ENCODE peak calls at places on chromosomes 4 and X, in eight cellular contexts. One of them, this sample, is unnamed.

GRCh38 chrX:102833136-102833535 is 103.9 kb upstream of the RAB40AL start:
- DNase-seq in thyroid gland: no peak
- DNase-seq in heart left ventricle: no peak
- DNase-seq in IMR-90: peak
- DNase-seq in stomach: no peak
- DNase-seq in body of pancreas: no peak
- DNase-seq in tibial nerve: no peak
- DNase-seq in A549: peak
- DNase-seq in this sample: no peak

GRCh38 chrX:103722505-103722904 is 11.8 kb downstream of the TMEM31 start:
- DNase-seq in thyroid gland: peak
- DNase-seq in stomach: no peak
- DNase-seq in heart left ventricle: no peak
- DNase-seq in A549: no peak
- DNase-seq in body of pancreas: no peak
- DNase-seq in IMR-90: peak
- DNase-seq in tibial nerve: no peak
- DNase-seq in this sample: no peak

GRCh38 chr4:152992027-152992426 is 55.9 kb downstream of the FHDC1 start:
- DNase-seq in IMR-90: no peak
- DNase-seq in thyroid gland: no peak
- DNase-seq in A549: no peak
- DNase-seq in tibial nerve: no peak
- DNase-seq in heart left ventricle: no peak
- DNase-seq in stomach: peak
- DNase-seq in body of pancreas: no peak
- DNase-seq in this sample: peak

GRCh38 chrX:3712080-3712869 is 1.2 kb downstream of the PRKX start:
- DNase-seq in body of pancreas: peak
- DNase-seq in heart left ventricle: no peak
- DNase-seq in stomach: no peak
- DNase-seq in tibial nerve: peak
- DNase-seq in A549: no peak
- DNase-seq in thyroid gland: peak
- DNase-seq in IMR-90: peak
- DNase-seq in this sample: peak

GRCh38 chrX:119503484-119503861 is 35.2 kb downstream of the SLC25A5 start:
- DNase-seq in A549: no peak
- DNase-seq in stomach: peak
- DNase-seq in heart left ventricle: no peak
- DNase-seq in tibial nerve: no peak
- DNase-seq in IMR-90: peak
- DNase-seq in thyroid gland: peak
- DNase-seq in body of pancreas: peak
- DNase-seq in this sample: peak

GRCh38 chrX:29662101-29662500 is 553.3 kb upstream of the MAGEB2 start:
- DNase-seq in tibial nerve: no peak
- DNase-seq in stomach: no peak
- DNase-seq in A549: peak
- DNase-seq in thyroid gland: no peak
- DNase-seq in heart left ventricle: no peak
- DNase-seq in body of pancreas: no peak
- DNase-seq in IMR-90: peak
- DNase-seq in this sample: no peak

GRCh38 chr4:2832981-2833670 is 10.5 kb upstream of the ADD1 start:
- DNase-seq in tibial nerve: no peak
- DNase-seq in IMR-90: no peak
- DNase-seq in A549: no peak
- DNase-seq in stomach: peak
- DNase-seq in heart left ventricle: peak
- DNase-seq in thyroid gland: no peak
- DNase-seq in body of pancreas: peak
- DNase-seq in this sample: peak

GRCh38 chr4:169768385-169768784 is 10.6 kb upstream of the HPF1 start:
- DNase-seq in IMR-90: no peak
- DNase-seq in A549: no peak
- DNase-seq in body of pancreas: no peak
- DNase-seq in heart left ventricle: no peak
- DNase-seq in tibial nerve: no peak
- DNase-seq in stomach: no peak
- DNase-seq in thyroid gland: no peak
- DNase-seq in this sample: no peak

GRCh38 chr4:22237155-22237751 is 278.6 kb downstream of the ADGRA3 start:
- DNase-seq in thyroid gland: peak
- DNase-seq in heart left ventricle: no peak
- DNase-seq in IMR-90: peak
- DNase-seq in tibial nerve: no peak
- DNase-seq in A549: peak
- DNase-seq in body of pancreas: peak
- DNase-seq in stomach: peak
- DNase-seq in this sample: peak

GRCh38 chr4:120839624-120839973 is 82.9 kb downstream of the PRDM5 start:
- DNase-seq in heart left ventricle: no peak
- DNase-seq in tibial nerve: no peak
- DNase-seq in body of pancreas: no peak
- DNase-seq in thyroid gland: no peak
- DNase-seq in IMR-90: no peak
- DNase-seq in stomach: no peak
- DNase-seq in A549: no peak
- DNase-seq in this sample: no peak

GRCh38 chr4:123651127-123651526 is 254.5 kb downstream of the SPRY1 start:
- DNase-seq in A549: no peak
- DNase-seq in IMR-90: no peak
- DNase-seq in tibial nerve: no peak
- DNase-seq in heart left ventricle: no peak
- DNase-seq in stomach: no peak
- DNase-seq in thyroid gland: no peak
- DNase-seq in body of pancreas: no peak
- DNase-seq in this sample: no peak

GRCh38 chrX:104565791-104566687 is at the start of gene IL1RAPL2:
- DNase-seq in stomach: peak
- DNase-seq in body of pancreas: peak
- DNase-seq in heart left ventricle: no peak
- DNase-seq in thyroid gland: peak
- DNase-seq in A549: peak
- DNase-seq in IMR-90: no peak
- DNase-seq in tibial nerve: no peak
- DNase-seq in this sample: peak

GRCh38 chrX:68648960-68649359 is 1.5 kb downstream of the STARD8 start:
- DNase-seq in body of pancreas: no peak
- DNase-seq in thyroid gland: no peak
- DNase-seq in IMR-90: peak
- DNase-seq in stomach: no peak
- DNase-seq in A549: peak
- DNase-seq in tibial nerve: no peak
- DNase-seq in heart left ventricle: no peak
- DNase-seq in this sample: no peak

GRCh38 chr4:40594261-40595178 is 35.1 kb downstream of the RBM47 start:
- DNase-seq in IMR-90: peak
- DNase-seq in stomach: no peak
- DNase-seq in body of pancreas: no peak
- DNase-seq in thyroid gland: no peak
- DNase-seq in tibial nerve: no peak
- DNase-seq in heart left ventricle: no peak
- DNase-seq in A549: peak
- DNase-seq in this sample: no peak

GRCh38 chr4:145734576-145735329 is 54.8 kb downstream of the C4orf51 start:
- DNase-seq in thyroid gland: peak
- DNase-seq in body of pancreas: peak
- DNase-seq in tibial nerve: peak
- DNase-seq in heart left ventricle: peak
- DNase-seq in A549: peak
- DNase-seq in stomach: peak
- DNase-seq in IMR-90: peak
- DNase-seq in this sample: peak

GRCh38 chr4:2741626-2742025 is 14.5 kb downstream of the TNIP2 start:
- DNase-seq in thyroid gland: no peak
- DNase-seq in heart left ventricle: no peak
- DNase-seq in tibial nerve: no peak
- DNase-seq in stomach: no peak
- DNase-seq in body of pancreas: no peak
- DNase-seq in IMR-90: peak
- DNase-seq in A549: no peak
- DNase-seq in this sample: no peak

GRCh38 chrX:16125520-16126149 is 2.3 kb downstream of the GRPR start:
- DNase-seq in tibial nerve: no peak
- DNase-seq in thyroid gland: no peak
- DNase-seq in stomach: no peak
- DNase-seq in body of pancreas: peak
- DNase-seq in heart left ventricle: no peak
- DNase-seq in IMR-90: no peak
- DNase-seq in A549: no peak
- DNase-seq in this sample: no peak

GRCh38 chr4:16794816-16795445 is 103.5 kb downstream of the LDB2 start:
- DNase-seq in IMR-90: peak
- DNase-seq in thyroid gland: peak
- DNase-seq in tibial nerve: peak
- DNase-seq in A549: peak
- DNase-seq in heart left ventricle: peak
- DNase-seq in body of pancreas: peak
- DNase-seq in stomach: peak
- DNase-seq in this sample: peak

GRCh38 chrX:18887821-18888205 is 96.1 kb downstream of the PHKA2 start:
- DNase-seq in thyroid gland: no peak
- DNase-seq in IMR-90: no peak
- DNase-seq in heart left ventricle: no peak
- DNase-seq in stomach: no peak
- DNase-seq in A549: no peak
- DNase-seq in tibial nerve: no peak
- DNase-seq in body of pancreas: no peak
- DNase-seq in this sample: no peak

GRCh38 chr4:139208404-139208945 is 31.5 kb upstream of the ELF2 start:
- DNase-seq in tibial nerve: peak
- DNase-seq in body of pancreas: no peak
- DNase-seq in IMR-90: peak
- DNase-seq in heart left ventricle: peak
- DNase-seq in thyroid gland: no peak
- DNase-seq in stomach: no peak
- DNase-seq in A549: no peak
- DNase-seq in this sample: no peak

GRCh38 chr4:1735215-1735614 is 13.9 kb downstream of the TACC3 start:
- DNase-seq in stomach: no peak
- DNase-seq in tibial nerve: no peak
- DNase-seq in IMR-90: no peak
- DNase-seq in thyroid gland: no peak
- DNase-seq in heart left ventricle: no peak
- DNase-seq in body of pancreas: no peak
- DNase-seq in A549: no peak
- DNase-seq in this sample: no peak

GRCh38 chrX:44943007-44943406 is 70.0 kb downstream of the KDM6A start:
- DNase-seq in stomach: no peak
- DNase-seq in tibial nerve: no peak
- DNase-seq in IMR-90: no peak
- DNase-seq in A549: no peak
- DNase-seq in body of pancreas: no peak
- DNase-seq in thyroid gland: no peak
- DNase-seq in heart left ventricle: no peak
- DNase-seq in this sample: no peak
- H3K27ac ChIP-seq in stomach: no peak
- H3K27ac ChIP-seq in tibial nerve: no peak
- H3K27ac ChIP-seq in IMR-90: no peak
- H3K27ac ChIP-seq in A549: no peak
- H3K27ac ChIP-seq in body of pancreas: no peak
- H3K27ac ChIP-seq in thyroid gland: no peak
- H3K27ac ChIP-seq in heart left ventricle: no peak
- H3K27ac ChIP-seq in this sample: no peak

DNA sequence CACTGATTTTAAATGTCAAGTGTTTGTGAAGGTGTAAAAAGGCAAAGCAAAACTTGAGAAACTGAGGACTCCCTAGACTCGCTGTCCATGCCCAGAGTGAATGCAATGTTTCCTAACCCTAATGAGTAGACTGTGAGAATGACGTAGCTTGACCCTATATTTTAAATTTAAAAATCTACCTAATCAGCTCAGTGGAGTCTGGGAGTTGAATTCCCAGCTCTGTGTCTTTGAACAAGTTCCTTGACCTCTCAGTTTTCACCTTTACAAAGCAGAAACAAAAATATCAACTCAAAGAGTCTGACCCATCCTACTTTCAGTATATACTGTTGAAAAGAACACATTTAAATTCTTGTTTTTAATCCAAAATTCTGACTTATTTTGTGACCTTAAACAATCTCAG is 2.3 kb downstream of the FGA start:
- DNase-seq in heart left ventricle: no peak
- DNase-seq in tibial nerve: no peak
- DNase-seq in body of pancreas: no peak
- DNase-seq in thyroid gland: no peak
- DNase-seq in IMR-90: no peak
- DNase-seq in stomach: no peak
- DNase-seq in A549: no peak
- DNase-seq in this sample: no peak
- TF ChIP-seq POLR2A in heart left ventricle: no peak
- TF ChIP-seq POLR2A in tibial nerve: no peak
- TF ChIP-seq POLR2A in body of pancreas: no peak
- TF ChIP-seq POLR2A in thyroid gland: no peak
- TF ChIP-seq POLR2A in IMR-90: no peak
- TF ChIP-seq POLR2A in stomach: no peak
- TF ChIP-seq POLR2A in A549: no peak
- TF ChIP-seq POLR2A in this sample: no peak

DNA sequence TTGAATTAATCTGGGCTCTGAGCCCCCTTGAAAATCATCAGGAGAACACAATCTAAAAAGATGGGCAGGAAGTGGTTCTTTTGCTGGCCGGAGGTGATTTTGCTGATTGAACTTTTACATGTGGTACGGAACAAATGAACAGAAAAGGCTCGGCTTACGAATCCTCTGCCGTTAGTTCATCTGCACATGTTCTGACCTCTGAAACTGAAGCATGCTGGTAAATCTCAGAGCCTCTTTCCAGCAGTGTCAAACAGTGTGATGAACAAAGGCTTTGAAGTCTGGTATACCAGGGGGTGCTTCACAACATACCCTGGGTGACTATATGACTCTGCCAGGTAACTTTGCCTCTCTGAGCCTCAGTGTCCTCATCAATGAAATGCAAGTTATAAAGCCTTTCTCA is 194.2 kb upstream of the C1QTNF7 start:
- DNase-seq in heart left ventricle: no peak
- DNase-seq in IMR-90: no peak
- DNase-seq in tibial nerve: no peak
- DNase-seq in stomach: no peak
- DNase-seq in A549: no peak
- DNase-seq in thyroid gland: no peak
- DNase-seq in body of pancreas: no peak
- DNase-seq in this sample: no peak
- H3K27ac ChIP-seq in heart left ventricle: peak
- H3K27ac ChIP-seq in IMR-90: peak
- H3K27ac ChIP-seq in tibial nerve: no peak
- H3K27ac ChIP-seq in stomach: no peak
- H3K27ac ChIP-seq in A549: no peak
- H3K27ac ChIP-seq in thyroid gland: peak
- H3K27ac ChIP-seq in body of pancreas: no peak
- H3K27ac ChIP-seq in this sample: peak

GRCh38 chr4:67700874-67701850 is at the start of gene UBA6:
- DNase-seq in IMR-90: peak
- DNase-seq in tibial nerve: peak
- DNase-seq in thyroid gland: peak
- DNase-seq in stomach: peak
- DNase-seq in body of pancreas: peak
- DNase-seq in A549: peak
- DNase-seq in heart left ventricle: peak
- DNase-seq in this sample: peak
- TF ChIP-seq POLR2A in IMR-90: peak
- TF ChIP-seq POLR2A in tibial nerve: no peak
- TF ChIP-seq POLR2A in thyroid gland: no peak
- TF ChIP-seq POLR2A in stomach: no peak
- TF ChIP-seq POLR2A in body of pancreas: peak
- TF ChIP-seq POLR2A in A549: peak
- TF ChIP-seq POLR2A in heart left ventricle: peak
- TF ChIP-seq POLR2A in this sample: peak

GRCh38 chr4:88040707-88041106 is 33.3 kb downstream of the PKD2 start:
- DNase-seq in body of pancreas: no peak
- DNase-seq in thyroid gland: no peak
- DNase-seq in stomach: no peak
- DNase-seq in IMR-90: no peak
- DNase-seq in tibial nerve: no peak
- DNase-seq in A549: no peak
- DNase-seq in heart left ventricle: no peak
- DNase-seq in this sample: no peak
- H3K27ac ChIP-seq in body of pancreas: no peak
- H3K27ac ChIP-seq in thyroid gland: no peak
- H3K27ac ChIP-seq in stomach: no peak
- H3K27ac ChIP-seq in IMR-90: no peak
- H3K27ac ChIP-seq in tibial nerve: no peak
- H3K27ac ChIP-seq in A549: no peak
- H3K27ac ChIP-seq in heart left ventricle: no peak
- H3K27ac ChIP-seq in this sample: no peak

This sample was measured in transverse colon.